ENCODE peak calls at places on chromosomes 11 and 22, in nine cellular contexts. P is neuronal stem cell, I is uterus, A is endodermal cell, L is Peyer's patch, X is GM23248, J is colonic mucosa, N is left ventricle myocardium inferior, M is body of pancreas. R is an unnamed sample.
A peak's percentile ranks its signal among the peaks of the same experiment; 100 is the strongest.

GRCh38 chr11:126345759-126346585 is 9.5 kb upstream of the ST3GAL4 start:
- DNase-seq in X (peak; percentile 86), M (peak; percentile 89), I (peak; percentile 82), A (peak; percentile 82), J (peak; percentile 37), L (peak; percentile 48), P (no peak), N (no peak), R (no peak)

GRCh38 chr11:75150079-75150478 is 828 bp upstream of the SLCO2B1 start:
- DNase-seq in P (no peak), L (no peak), M (no peak), X (no peak), I (no peak), A (no peak), N (no peak), J (peak; percentile 68), R (no peak)

GRCh38 chr11:128963744-128964340 is 21.2 kb upstream of the TP53AIP1 start:
- DNase-seq in J (no peak), N (no peak), X (no peak), I (no peak), L (no peak), M (no peak), A (no peak), P (no peak), R (no peak)

GRCh38 chr22:36113121-36113520 is 47.4 kb downstream of the APOL3 start:
- DNase-seq in P (no peak), N (no peak), J (no peak), L (no peak), A (no peak), I (no peak), X (no peak), M (no peak), R (no peak)

GRCh38 chr11:28457481-28458145 is 349.4 kb downstream of the METTL15 start:
- DNase-seq in M (no peak), P (no peak), X (no peak), I (no peak), J (no peak), N (no peak), A (no peak), L (no peak), R (no peak)

GRCh38 chr11:119727523-119728081 is 1.4 kb downstream of the NECTIN1 start:
- DNase-seq in L (peak; percentile 74), P (peak; percentile 88), I (no peak), X (peak; percentile 39), M (peak; percentile 40), A (peak; percentile 88), N (peak; percentile 26), J (peak; percentile 67), R (peak; percentile 39)

GRCh38 chr22:45008853-45009751 is 703 bp downstream of the PHF21B start:
- DNase-seq in M (no peak), J (no peak), A (peak; percentile 73), L (no peak), P (peak; percentile 46), N (no peak), X (peak; percentile 32), I (no peak), R (no peak)

GRCh38 chr11:130070109-130070828 is 575 bp downstream of the APLP2 start:
- DNase-seq in A (no peak), M (peak; percentile 46), L (peak; percentile 73), N (peak; percentile 42), J (peak; percentile 57), I (peak; percentile 26), P (no peak), X (peak; percentile 71), R (peak; percentile 43)

GRCh38 chr11:61334434-61335354 is 1.7 kb downstream of the TKFC start:
- DNase-seq in X (peak; percentile 68), J (no peak), I (no peak), A (no peak), L (peak; percentile 82), M (peak; percentile 55), P (no peak), N (no peak), R (no peak)

GRCh38 chr11:76742912-76743311 is 40.2 kb upstream of the TSKU start:
- DNase-seq in P (no peak), M (no peak), J (no peak), X (peak; percentile 66), L (no peak), N (no peak), A (no peak), I (no peak), R (no peak)

GRCh38 chr11:11179239-11179638 is 173.8 kb downstream of the CSNK2A3 start:
- DNase-seq in P (no peak), L (no peak), N (no peak), A (no peak), J (no peak), I (no peak), M (no peak), X (peak; percentile 89), R (no peak)

GRCh38 chr11:36702330-36703054 is 104.5 kb upstream of the RAG2 start:
- DNase-seq in X (peak; percentile 72), P (peak; percentile 70), M (peak; percentile 61), A (peak; percentile 72), J (peak; percentile 38), N (no peak), I (no peak), L (no peak), R (no peak)

GRCh38 chr11:65431452-65432132 is 9.0 kb downstream of the NEAT1 start:
- DNase-seq in J (no peak), A (no peak), N (no peak), I (no peak), M (no peak), P (no peak), L (no peak), X (peak; percentile 51), R (peak; percentile 61)

GRCh38 chr11:35376613-35377012 is 42.7 kb downstream of the SLC1A2 start:
- DNase-seq in P (no peak), J (no peak), L (no peak), M (no peak), N (no peak), X (peak; percentile 53), I (no peak), A (no peak), R (no peak)

GRCh38 chr11:128497057-128497957 is 90.1 kb downstream of the ETS1 start:
- DNase-seq in N (no peak), J (no peak), A (peak; percentile 78), P (no peak), M (peak; percentile 65), I (peak; percentile 89), L (no peak), X (peak; percentile 97), R (no peak)

GRCh38 chr11:123143476-123143875 is 51.6 kb downstream of the CLMP start:
- DNase-seq in L (no peak), A (no peak), M (no peak), N (no peak), P (no peak), I (no peak), J (no peak), X (no peak), R (no peak)
- H3K27me3 ChIP-seq in L (no peaks in the 10 kb centered on the region), A (no peaks in the 10 kb centered on the region), M (no peaks in the 10 kb centered on the region), N (peaks cover 26% of the 10 kb centered on the region), P (no peaks in the 10 kb centered on the region), I (no peaks in the 10 kb centered on the region), J (no peaks in the 10 kb centered on the region), X (no peaks in the 10 kb centered on the region), R (no peaks in the 10 kb centered on the region)

DNA sequence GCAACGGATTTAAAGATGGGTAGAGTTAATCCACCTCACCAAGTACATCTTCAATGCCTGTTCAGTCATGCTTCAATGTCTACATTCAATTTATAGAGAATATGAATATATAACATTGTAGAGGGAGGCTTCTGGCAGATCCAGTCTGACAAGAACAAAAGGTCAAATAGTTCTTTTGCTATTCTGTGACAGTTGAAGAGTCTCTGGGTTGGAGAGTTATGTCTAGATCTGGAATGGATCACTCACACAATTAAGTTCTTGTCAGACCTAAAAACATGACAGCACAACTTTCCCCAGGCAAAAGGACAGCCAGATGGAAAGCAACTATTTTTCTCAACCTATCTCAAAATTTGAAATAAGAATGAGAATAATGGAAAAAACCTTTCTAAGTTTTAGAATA is 15.3 kb upstream of the GAB2 start:
- DNase-seq in I (no peak), N (no peak), L (no peak), J (no peak), M (no peak), X (no peak), A (no peak), P (no peak), R (no peak)
- H3K36me3 ChIP-seq in I (no peaks in the 10 kb centered on the region), N (no peaks in the 10 kb centered on the region), L (no peaks in the 10 kb centered on the region), J (no peaks in the 10 kb centered on the region), M (no peaks in the 10 kb centered on the region), X (no peaks in the 10 kb centered on the region), A (peaks cover 18% of the 10 kb centered on the region), P (peaks cover 2% of the 10 kb centered on the region), R (no peaks in the 10 kb centered on the region)

GRCh38 chr11:122159173-122159701 is 43.2 kb upstream of the BLID start:
- DNase-seq in X (peak; percentile 69), L (no peak), J (no peak), A (no peak), I (peak; percentile 56), M (no peak), P (no peak), N (peak; percentile 20), R (no peak)
- H3K4me1 ChIP-seq in X (peaks cover 96% of the 10 kb centered on the region), L (no peaks in the 10 kb centered on the region), J (no peaks in the 10 kb centered on the region), A (peaks cover 3% of the 10 kb centered on the region), I (no peaks in the 10 kb centered on the region), M (no peaks in the 10 kb centered on the region), P (peaks cover 8% of the 10 kb centered on the region), N (no peaks in the 10 kb centered on the region), R (peaks cover 4% of the 10 kb centered on the region)

GRCh38 chr22:19146215-19146968 is 1.9 kb upstream of the ESS2 start:
- DNase-seq in J (no peak), I (no peak), A (no peak), N (no peak), P (no peak), M (no peak), L (no peak), X (no peak), R (no peak)
- H3K27me3 ChIP-seq in J (peaks cover 28% of the 10 kb centered on the region), I (peaks cover 19% of the 10 kb centered on the region), A (peaks cover 56% of the 10 kb centered on the region), N (peaks cover 44% of the 10 kb centered on the region), P (peaks cover 32% of the 10 kb centered on the region), M (no peaks in the 10 kb centered on the region), L (peaks cover 25% of the 10 kb centered on the region), X (peaks cover 27% of the 10 kb centered on the region), R (peaks cover 17% of the 10 kb centered on the region)

DNA sequence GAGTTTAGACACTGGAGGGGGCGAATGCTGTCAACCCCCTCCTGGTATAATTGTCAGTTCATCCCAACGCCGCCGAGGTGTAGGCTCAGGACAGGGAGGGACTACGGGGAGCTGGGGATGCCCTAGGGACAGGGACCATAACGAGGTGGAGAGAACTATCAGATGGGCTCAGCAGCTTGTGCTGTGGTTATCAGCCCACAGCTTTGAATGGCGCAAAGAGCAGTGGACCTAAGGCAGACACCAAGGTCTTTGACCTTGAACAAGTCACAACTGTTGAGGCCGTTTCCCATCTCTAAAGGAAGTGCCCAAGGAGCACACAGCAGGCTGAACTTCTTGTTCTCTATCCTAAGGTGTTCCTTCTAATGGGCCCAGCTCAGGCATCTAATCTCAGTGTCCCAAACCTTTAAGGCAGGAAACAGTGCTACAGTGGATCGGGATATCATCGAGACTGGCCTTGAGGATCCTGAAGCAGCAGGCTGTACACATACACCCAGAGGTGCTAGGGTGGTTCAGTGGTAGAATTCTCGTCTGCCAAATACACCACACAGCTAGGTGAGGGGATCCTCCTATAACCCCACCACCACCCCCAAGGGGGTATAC is 993 bp upstream of the TUT1 start:
- DNase-seq in I (no peak), M (no peak), A (no peak), L (no peak), X (no peak), P (no peak), N (no peak), J (no peak), R (no peak)
- H3K36me3 ChIP-seq in I (no peaks in the 10 kb centered on the region), M (peaks cover 18% of the 10 kb centered on the region), A (peaks cover 63% of the 10 kb centered on the region), L (no peaks in the 10 kb centered on the region), X (peaks cover 12% of the 10 kb centered on the region), P (peaks cover 43% of the 10 kb centered on the region), N (peaks cover 59% of the 10 kb centered on the region), J (no peaks in the 10 kb centered on the region), R (peaks cover 39% of the 10 kb centered on the region)